ENCODE peak calls at places on chromosomes 2 and 18, in ten cellular contexts. Q, C, G, T, Z, O, N, M, H and K are unnamed samples.

GRCh38 chr18:79874553-79875530 is 76.6 kb downstream of the SLC66A2 start:
- DNase-seq in N (no peak), H (no peak), G (no peak), T (no peak), O (no peak), M (no peak), C (no peak), Q (no peak), Z (no peak), K (no peak)

GRCh38 chr18:37956902-37957301 is 391.3 kb upstream of the CELF4 start:
- DNase-seq in T (no peak), O (peak), G (no peak), N (no peak), Z (no peak), H (no peak), C (no peak), M (no peak), Q (no peak), K (no peak)

GRCh38 chr2:205448189-205448588 is 234.1 kb upstream of the NRP2 start:
- DNase-seq in G (no peak), C (no peak), M (no peak), Z (no peak), Q (no peak), O (no peak), N (no peak), H (no peak), T (no peak), K (no peak)

GRCh38 chr18:43935051-43935412 is 657.7 kb upstream of the SYT4 start:
- DNase-seq in T (no peak), H (no peak), M (no peak), C (no peak), O (no peak), N (no peak), G (no peak), Q (peak), Z (no peak), K (no peak)

GRCh38 chr2:111117666-111118454 is 2.9 kb upstream of the BCL2L11 start:
- DNase-seq in O (no peak), M (peak), N (peak), G (peak), T (peak), Q (peak), H (no peak), Z (no peak), C (no peak), K (no peak)

GRCh38 chr18:43671431-43671830 is 394.1 kb upstream of the SYT4 start:
- DNase-seq in O (no peak), T (peak), M (no peak), G (peak), C (no peak), Q (no peak), H (no peak), Z (no peak), N (no peak), K (no peak)

GRCh38 chr2:64686283-64686956 is 32.7 kb upstream of the SERTAD2 start:
- DNase-seq in M (no peak), C (no peak), O (no peak), H (no peak), G (peak), Z (no peak), T (peak), Q (no peak), N (no peak), K (no peak)

GRCh38 chr2:218895758-218896500 is 15.3 kb downstream of the WNT10A start:
- DNase-seq in M (no peak), O (no peak), Z (no peak), T (peak), N (peak), G (no peak), H (no peak), C (no peak), Q (no peak), K (peak)

GRCh38 chr18:30572214-30572613 is 470.3 kb downstream of the DSC3 start:
- DNase-seq in N (no peak), H (no peak), O (no peak), M (no peak), C (no peak), G (no peak), Q (no peak), T (no peak), Z (no peak), K (no peak)

GRCh38 chr2:62966995-62967394 is 83.6 kb upstream of the OTX1 start:
- DNase-seq in T (no peak), N (no peak), M (no peak), Q (no peak), O (no peak), C (no peak), Z (no peak), H (no peak), G (no peak), K (no peak)

GRCh38 chr2:13550832-13551231 is 834.1 kb downstream of the TRIB2 start:
- DNase-seq in G (no peak), T (no peak), O (peak), C (no peak), N (no peak), H (no peak), Z (no peak), M (no peak), Q (no peak), K (no peak)